ENCODE peak calls at places on chromosomes 13 and 19, in five cellular contexts. T, O, C, D and Y are unnamed samples.

GRCh38 chr19:55641376-55642152 is 762 bp downstream of the ZNF580 start:
- DNase-seq in T (no peak), O (no peak), C (no peak), D (peak), Y (peak)

GRCh38 chr13:54379461-54379860 is 1350.8 kb downstream of the OLFM4 start:
- DNase-seq in T (no peak), O (no peak), C (no peak), D (no peak), Y (no peak)

GRCh38 chr13:112985803-112986408 is 16.9 kb downstream of the MCF2L start:
- DNase-seq in T (no peak), O (no peak), C (no peak), D (no peak), Y (no peak)

GRCh38 chr13:51849145-51850101 is 4.4 kb upstream of the TMEM272 start:
- DNase-seq in T (peak), O (no peak), C (peak), D (no peak), Y (peak)

GRCh38 chr13:39916330-39916729 is 260.9 kb downstream of the COG6 start:
- DNase-seq in T (no peak), O (no peak), C (no peak), D (no peak), Y (no peak)

GRCh38 chr13:66748712-66749111 is 481.4 kb downstream of the PCDH9 start:
- DNase-seq in T (no peak), O (no peak), C (no peak), D (no peak), Y (no peak)

GRCh38 chr19:56155124-56155687 is 14.1 kb downstream of the ZNF444 start:
- DNase-seq in T (no peak), O (no peak), C (peak), D (no peak), Y (no peak)

GRCh38 chr19:45293682-45294081 is 29.0 kb downstream of the CKM start:
- DNase-seq in T (no peak), O (no peak), C (no peak), D (no peak), Y (no peak)

GRCh38 chr19:6414033-6414643 is 10.5 kb downstream of the KHSRP start:
- DNase-seq in T (no peak), O (no peak), C (no peak), D (no peak), Y (no peak)

GRCh38 chr13:25130944-25131343 is 35.0 kb downstream of the PABPC3 start:
- DNase-seq in T (no peak), O (no peak), C (no peak), D (no peak), Y (no peak)

GRCh38 chr13:80462567-80462966 is 121.6 kb upstream of the SPRY2 start:
- DNase-seq in T (no peak), O (no peak), C (no peak), D (no peak), Y (no peak)

GRCh38 chr19:32041681-32042292 is 303.6 kb upstream of the ZNF507 start:
- DNase-seq in T (no peak), O (peak), C (peak), D (no peak), Y (peak)

GRCh38 chr13:29129616-29130015 is 309.5 kb downstream of the MTUS2 start:
- DNase-seq in T (no peak), O (no peak), C (no peak), D (no peak), Y (no peak)

GRCh38 chr13:36363464-36363863 is 17.3 kb upstream of the SPART start:
- DNase-seq in T (no peak), O (no peak), C (no peak), D (no peak), Y (no peak)

GRCh38 chr19:10830941-10831779 is 4.9 kb downstream of the TMED1 start:
- DNase-seq in T (no peak), O (no peak), C (no peak), D (no peak), Y (no peak)

GRCh38 chr19:45179063-45179847 is 671 bp downstream of the BLOC1S3 start:
- DNase-seq in T (no peak), O (peak), C (peak), D (no peak), Y (no peak)

GRCh38 chr19:8132858-8133458 is 16.4 kb downstream of the FBN3 start:
- DNase-seq in T (no peak), O (no peak), C (no peak), D (no peak), Y (no peak)

GRCh38 chr19:8609210-8610040 is 1.1 kb downstream of the ADAMTS10 start:
- DNase-seq in T (peak), O (peak), C (peak), D (peak), Y (peak)

GRCh38 chr19:35843676-35844481 is 8.4 kb downstream of the NPHS1 start:
- DNase-seq in T (peak), O (no peak), C (peak), D (no peak), Y (no peak)

GRCh38 chr19:35048911-35049411 is 7.4 kb downstream of the HPN start:
- DNase-seq in T (no peak), O (no peak), C (peak), D (no peak), Y (no peak)

GRCh38 chr19:2759965-2760364 is 20.1 kb upstream of the SLC39A3 start:
- DNase-seq in T (no peak), O (no peak), C (no peak), D (no peak), Y (no peak)

GRCh38 chr13:20171364-20171763 is 10.5 kb upstream of the GJA3 start:
- DNase-seq in T (no peak), O (no peak), C (no peak), D (no peak), Y (no peak)

GRCh38 chr13:114131581-114132418 is 623 bp downstream of the RASA3 start:
- DNase-seq in T (no peak), O (no peak), C (no peak), D (peak), Y (no peak)

GRCh38 chr19:45632468-45633196 is 6.6 kb downstream of the EML2 start:
- DNase-seq in T (peak), O (peak), C (peak), D (no peak), Y (peak)

GRCh38 chr19:31015778-31016177 is 333.5 kb downstream of the TSHZ3 start:
- DNase-seq in T (no peak), O (no peak), C (no peak), D (no peak), Y (no peak)

GRCh38 chr13:45336025-45336800 is 4.8 kb downstream of the TPT1 start:
- DNase-seq in T (no peak), O (no peak), C (no peak), D (no peak), Y (no peak)

GRCh38 chr13:45332831-45333219 is 8.2 kb downstream of the TPT1 start:
- DNase-seq in T (no peak), O (no peak), C (no peak), D (no peak), Y (no peak)

GRCh38 chr13:45335397-45336024 is 5.5 kb downstream of the TPT1 start:
- DNase-seq in T (no peak), O (no peak), C (no peak), D (no peak), Y (no peak)

GRCh38 chr13:45333251-45333972 is 7.6 kb downstream of the TPT1 start:
- DNase-seq in T (no peak), O (no peak), C (no peak), D (no peak), Y (no peak)

DNA sequence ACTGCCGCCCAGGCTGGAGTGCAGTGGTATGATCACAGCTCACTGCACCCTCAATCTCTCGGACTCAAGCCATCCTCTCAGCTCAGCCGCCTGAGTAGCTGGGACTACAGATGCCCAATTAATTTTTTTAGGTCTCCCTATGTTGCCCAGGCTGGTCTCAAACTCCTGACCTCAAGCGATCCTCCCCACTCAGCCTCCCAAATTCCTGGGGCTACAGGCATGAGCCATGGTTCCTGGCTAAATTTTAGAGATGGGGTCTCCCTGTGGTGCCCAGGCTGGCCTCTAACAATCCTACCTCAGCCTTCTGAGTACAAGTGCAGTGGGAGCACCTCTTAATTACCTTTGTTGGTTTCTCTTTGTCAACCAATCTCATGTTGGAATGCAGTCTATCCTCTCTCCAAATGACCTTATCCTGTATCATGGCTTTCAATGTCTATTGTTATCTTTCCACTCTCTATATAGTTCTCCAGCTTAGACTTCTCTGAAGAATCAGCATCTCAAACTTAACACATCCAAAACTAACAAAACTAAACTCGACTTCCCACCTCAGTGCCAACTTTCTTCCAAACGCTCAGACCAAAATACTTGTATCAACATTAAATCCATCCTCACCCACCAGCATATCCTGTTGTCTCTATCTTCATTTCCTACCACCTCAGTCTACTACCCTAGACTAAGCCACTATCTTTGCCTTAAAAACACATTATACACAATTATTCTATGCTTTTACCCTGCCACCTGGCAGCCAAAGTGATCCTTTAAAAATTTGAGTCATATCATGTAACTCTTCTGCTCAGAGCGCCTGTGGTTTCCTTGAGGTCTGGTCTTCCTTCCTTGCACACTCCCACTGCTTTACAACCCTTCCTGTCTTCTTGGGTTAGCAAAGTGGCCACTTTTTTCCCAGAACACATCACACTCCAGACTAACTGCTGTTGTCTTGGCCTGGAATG is 6.7 kb downstream of the TPT1 start:
- DNase-seq in T (no peak), O (no peak), C (no peak), D (peak), Y (no peak)
- TF ChIP-seq POLR2A in T (peak), O (no peak), C (peak), D (no peak), Y (no peak)

GRCh38 chr19:47756953-47757608 is 11.7 kb downstream of the NOP53 start:
- DNase-seq in T (no peak), O (no peak), C (peak), D (no peak), Y (no peak)

GRCh38 chr19:47758433-47758784 is 13.1 kb downstream of the NOP53 start:
- DNase-seq in T (no peak), O (no peak), C (no peak), D (no peak), Y (no peak)

GRCh38 chr19:47756627-47756929 is 11.2 kb downstream of the NOP53 start:
- DNase-seq in T (no peak), O (no peak), C (no peak), D (no peak), Y (no peak)

GRCh38 chr19:47755762-47756626 is 10.6 kb downstream of the NOP53 start:
- DNase-seq in T (no peak), O (no peak), C (no peak), D (no peak), Y (no peak)

GRCh38 chr19:47757617-47758432 is 12.5 kb downstream of the NOP53 start:
- DNase-seq in T (no peak), O (no peak), C (no peak), D (no peak), Y (no peak)
- TF ChIP-seq POLR2A in T (no peak), O (no peak), C (no peak), D (no peak), Y (no peak)

DNA sequence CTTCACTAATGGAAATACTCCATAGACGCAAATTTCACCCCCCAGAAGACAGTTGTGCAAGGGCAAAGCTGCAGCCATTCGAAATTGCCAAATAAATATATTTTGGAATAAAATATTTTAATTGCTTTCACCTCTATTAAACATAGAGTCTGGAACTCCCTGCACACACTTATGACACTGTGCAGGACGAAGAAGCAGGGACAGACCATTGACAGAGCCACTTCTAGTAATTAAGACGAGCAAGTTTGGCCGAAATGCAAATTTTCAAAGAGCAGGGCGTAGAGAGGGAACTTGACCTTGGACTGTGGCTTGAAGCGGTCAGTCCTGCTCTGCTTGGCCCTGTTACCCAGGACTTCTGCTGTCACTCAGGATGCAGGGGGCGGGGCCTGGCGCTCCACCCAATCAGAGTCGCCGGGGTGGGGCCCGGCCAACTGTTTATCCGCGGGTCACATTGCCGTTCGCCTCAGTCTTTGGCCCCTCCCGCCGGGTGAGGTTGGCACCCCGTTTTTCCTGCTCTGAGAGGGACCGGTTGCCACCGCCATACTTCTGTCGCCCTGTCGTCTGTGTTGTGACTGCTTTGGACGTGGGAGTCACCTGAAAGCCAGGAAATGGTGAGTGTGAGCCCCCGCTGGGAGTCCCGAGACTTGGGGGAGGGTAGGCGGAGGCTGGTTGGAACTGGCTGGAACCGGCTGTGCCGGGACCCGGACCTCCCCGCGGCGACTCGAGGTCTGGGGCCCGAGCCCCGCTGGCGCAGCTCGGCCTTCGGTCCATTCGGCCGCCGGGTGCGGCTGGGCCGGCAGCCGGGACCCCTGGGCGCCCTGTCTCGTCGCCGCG is at the start of gene ZNF844:
- DNase-seq in T (no peak), O (peak), C (peak), D (peak), Y (peak)
- TF ChIP-seq POLR2A in T (no peak), O (peak), C (peak), D (peak), Y (peak)

DNA sequence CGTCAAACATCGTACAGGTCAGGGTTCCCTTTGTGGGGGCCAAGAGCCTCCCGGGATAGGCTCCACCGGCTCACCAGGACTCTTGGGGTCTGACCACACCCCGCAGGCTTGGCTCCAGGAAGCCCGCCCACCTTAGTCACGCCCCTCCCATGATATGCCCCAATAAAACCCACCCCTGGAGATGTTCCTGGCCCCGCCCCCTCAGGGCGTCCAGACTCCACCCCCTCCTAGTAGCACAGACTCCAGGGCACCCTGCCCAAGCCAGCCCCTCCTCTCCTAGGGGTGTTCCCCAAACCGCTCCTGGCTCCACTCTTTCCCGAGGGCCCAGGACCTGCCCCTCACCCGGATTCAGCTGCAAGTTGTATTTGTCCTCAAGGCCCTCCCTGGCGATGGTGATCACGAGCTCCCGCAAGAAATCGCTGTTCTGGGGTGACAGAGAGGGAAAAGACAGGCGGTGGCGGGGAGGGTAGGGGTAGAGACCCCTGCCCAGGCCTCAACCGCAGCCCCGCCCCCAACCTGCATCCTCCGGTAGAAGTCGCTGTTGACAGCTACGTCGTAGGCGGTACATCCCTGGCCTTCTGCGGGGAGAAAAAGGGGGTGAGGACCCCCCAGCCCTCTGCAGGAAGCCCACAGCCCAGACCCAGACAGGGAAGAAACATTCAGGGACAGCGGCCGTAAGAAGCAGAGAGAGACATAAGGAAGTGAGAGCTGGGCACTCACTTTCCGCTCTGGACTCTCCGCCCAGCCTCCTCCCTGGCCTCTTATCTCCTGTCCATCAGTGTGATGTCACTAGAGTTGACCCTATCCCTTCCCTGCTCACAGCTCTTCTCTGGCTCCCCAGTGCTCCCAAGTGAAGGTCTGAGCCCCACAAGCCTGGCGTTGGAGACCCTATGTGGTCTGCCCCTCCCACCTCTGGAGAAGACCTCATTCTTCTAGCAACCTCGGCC is 3.9 kb downstream of the PIH1D1 start:
- DNase-seq in T (peak), O (peak), C (peak), D (no peak), Y (no peak)
- TF ChIP-seq POLR2A in T (no peak), O (no peak), C (no peak), D (no peak), Y (no peak)